ENCODE peak calls at places on chromosomes 16 and 17, in seven cellular contexts. One of them, this sample, is unnamed.

GRCh38 chr17:7859028-7859427 is 1.2 kb downstream of the CYB5D1 start:
- DNase-seq in heart left ventricle: no peak
- DNase-seq in CD8-positive, alpha-beta T cell: no peak
- DNase-seq in fibroblast of lung: no peak
- DNase-seq in kidney epithelial cell: no peak
- DNase-seq in IMR-90: no peak
- DNase-seq in bronchial epithelial cell: no peak
- DNase-seq in this sample: no peak

GRCh38 chr16:58970775-58971174 is 236.7 kb upstream of the GOT2 start:
- DNase-seq in kidney epithelial cell: no peak
- DNase-seq in heart left ventricle: no peak
- DNase-seq in bronchial epithelial cell: no peak
- DNase-seq in fibroblast of lung: peak; percentile 4
- DNase-seq in CD8-positive, alpha-beta T cell: no peak
- DNase-seq in IMR-90: no peak
- DNase-seq in this sample: peak; percentile 23

GRCh38 chr17:2181206-2181983 is 122.2 kb downstream of the SMG6 start:
- DNase-seq in kidney epithelial cell: no peak
- DNase-seq in heart left ventricle: peak; percentile 88
- DNase-seq in bronchial epithelial cell: peak; percentile 55
- DNase-seq in IMR-90: peak; percentile 95
- DNase-seq in fibroblast of lung: peak; percentile 98
- DNase-seq in CD8-positive, alpha-beta T cell: no peak
- DNase-seq in this sample: no peak

GRCh38 chr17:77691216-77692085 is 267.1 kb upstream of the TNRC6C start:
- DNase-seq in CD8-positive, alpha-beta T cell: peak; percentile 44
- DNase-seq in fibroblast of lung: no peak
- DNase-seq in heart left ventricle: no peak
- DNase-seq in kidney epithelial cell: no peak
- DNase-seq in bronchial epithelial cell: no peak
- DNase-seq in IMR-90: no peak
- DNase-seq in this sample: no peak

GRCh38 chr17:39057807-39058206 is 90.6 kb upstream of the FBXO47 start:
- DNase-seq in bronchial epithelial cell: no peak
- DNase-seq in heart left ventricle: no peak
- DNase-seq in kidney epithelial cell: no peak
- DNase-seq in IMR-90: no peak
- DNase-seq in fibroblast of lung: peak; percentile 18
- DNase-seq in CD8-positive, alpha-beta T cell: no peak
- DNase-seq in this sample: no peak

GRCh38 chr17:32835291-32835761 is 41.6 kb downstream of the MYO1D start:
- DNase-seq in CD8-positive, alpha-beta T cell: no peak
- DNase-seq in bronchial epithelial cell: no peak
- DNase-seq in kidney epithelial cell: no peak
- DNase-seq in heart left ventricle: no peak
- DNase-seq in IMR-90: no peak
- DNase-seq in fibroblast of lung: no peak
- DNase-seq in this sample: no peak

GRCh38 chr17:31548709-31549108 is 157.2 kb downstream of the RAB11FIP4 start:
- DNase-seq in bronchial epithelial cell: no peak
- DNase-seq in IMR-90: no peak
- DNase-seq in heart left ventricle: no peak
- DNase-seq in fibroblast of lung: no peak
- DNase-seq in CD8-positive, alpha-beta T cell: no peak
- DNase-seq in kidney epithelial cell: no peak
- DNase-seq in this sample: no peak

GRCh38 chr16:77541131-77541530 is 106.3 kb upstream of the ADAMTS18 start:
- DNase-seq in IMR-90: no peak
- DNase-seq in heart left ventricle: no peak
- DNase-seq in bronchial epithelial cell: no peak
- DNase-seq in CD8-positive, alpha-beta T cell: no peak
- DNase-seq in kidney epithelial cell: no peak
- DNase-seq in fibroblast of lung: no peak
- DNase-seq in this sample: no peak

GRCh38 chr16:14056970-14057369 is 14.1 kb upstream of the MRTFB start:
- DNase-seq in fibroblast of lung: peak; percentile 77
- DNase-seq in CD8-positive, alpha-beta T cell: no peak
- DNase-seq in bronchial epithelial cell: peak; percentile 15
- DNase-seq in IMR-90: no peak
- DNase-seq in heart left ventricle: no peak
- DNase-seq in kidney epithelial cell: no peak
- DNase-seq in this sample: no peak

GRCh38 chr16:82695806-82696205 is 69.0 kb downstream of the CDH13 start:
- DNase-seq in fibroblast of lung: peak; percentile 55
- DNase-seq in CD8-positive, alpha-beta T cell: no peak
- DNase-seq in IMR-90: no peak
- DNase-seq in heart left ventricle: no peak
- DNase-seq in kidney epithelial cell: no peak
- DNase-seq in bronchial epithelial cell: no peak
- DNase-seq in this sample: no peak

GRCh38 chr17:44940768-44941167 is 6.8 kb downstream of the KIF18B start:
- DNase-seq in kidney epithelial cell: no peak
- DNase-seq in fibroblast of lung: no peak
- DNase-seq in IMR-90: no peak
- DNase-seq in CD8-positive, alpha-beta T cell: no peak
- DNase-seq in heart left ventricle: no peak
- DNase-seq in bronchial epithelial cell: peak; percentile 14
- DNase-seq in this sample: no peak

GRCh38 chr17:17886747-17887146 is 50.0 kb upstream of the SREBF1 start:
- DNase-seq in kidney epithelial cell: no peak
- DNase-seq in fibroblast of lung: no peak
- DNase-seq in IMR-90: no peak
- DNase-seq in heart left ventricle: no peak
- DNase-seq in bronchial epithelial cell: no peak
- DNase-seq in CD8-positive, alpha-beta T cell: no peak
- DNase-seq in this sample: no peak

GRCh38 chr17:28466001-28466400 is 7.4 kb upstream of the SLC13A2 start:
- DNase-seq in IMR-90: no peak
- DNase-seq in heart left ventricle: no peak
- DNase-seq in CD8-positive, alpha-beta T cell: peak; percentile 13
- DNase-seq in fibroblast of lung: no peak
- DNase-seq in kidney epithelial cell: no peak
- DNase-seq in bronchial epithelial cell: no peak
- DNase-seq in this sample: no peak

GRCh38 chr17:70523407-70523806 is 354.1 kb downstream of the KCNJ2 start:
- DNase-seq in IMR-90: no peak
- DNase-seq in heart left ventricle: no peak
- DNase-seq in CD8-positive, alpha-beta T cell: no peak
- DNase-seq in bronchial epithelial cell: no peak
- DNase-seq in fibroblast of lung: no peak
- DNase-seq in kidney epithelial cell: no peak
- DNase-seq in this sample: no peak

GRCh38 chr16:85372627-85373372 is 240.3 kb upstream of the GSE1 start:
- DNase-seq in CD8-positive, alpha-beta T cell: no peak
- DNase-seq in kidney epithelial cell: no peak
- DNase-seq in heart left ventricle: no peak
- DNase-seq in IMR-90: peak; percentile 85
- DNase-seq in fibroblast of lung: peak; percentile 84
- DNase-seq in bronchial epithelial cell: peak; percentile 78
- DNase-seq in this sample: peak; percentile 47

GRCh38 chr17:4903051-4903818 is at the start of gene CHRNE:
- DNase-seq in CD8-positive, alpha-beta T cell: peak; percentile 83
- DNase-seq in kidney epithelial cell: no peak
- DNase-seq in fibroblast of lung: peak; percentile 68
- DNase-seq in heart left ventricle: no peak
- DNase-seq in bronchial epithelial cell: peak; percentile 85
- DNase-seq in IMR-90: peak; percentile 79
- DNase-seq in this sample: no peak

GRCh38 chr17:39641883-39642282 is 4.9 kb downstream of the STARD3 start:
- DNase-seq in fibroblast of lung: no peak
- DNase-seq in heart left ventricle: no peak
- DNase-seq in IMR-90: no peak
- DNase-seq in CD8-positive, alpha-beta T cell: no peak
- DNase-seq in kidney epithelial cell: no peak
- DNase-seq in bronchial epithelial cell: no peak
- DNase-seq in this sample: no peak

GRCh38 chr17:76992911-76993310 is 124.7 kb downstream of the MGAT5B start:
- DNase-seq in bronchial epithelial cell: no peak
- DNase-seq in heart left ventricle: no peak
- DNase-seq in fibroblast of lung: no peak
- DNase-seq in IMR-90: no peak
- DNase-seq in kidney epithelial cell: no peak
- DNase-seq in CD8-positive, alpha-beta T cell: no peak
- DNase-seq in this sample: no peak

GRCh38 chr17:3944485-3945388 is 19.5 kb downstream of the ATP2A3 start:
- DNase-seq in CD8-positive, alpha-beta T cell: peak; percentile 56
- DNase-seq in bronchial epithelial cell: peak; percentile 8
- DNase-seq in fibroblast of lung: peak; percentile 41
- DNase-seq in IMR-90: peak; percentile 26
- DNase-seq in heart left ventricle: peak; percentile 89
- DNase-seq in kidney epithelial cell: no peak
- DNase-seq in this sample: no peak

GRCh38 chr16:50568187-50568830 is 20.1 kb downstream of the NKD1 start:
- DNase-seq in IMR-90: no peak
- DNase-seq in heart left ventricle: no peak
- DNase-seq in kidney epithelial cell: no peak
- DNase-seq in CD8-positive, alpha-beta T cell: no peak
- DNase-seq in bronchial epithelial cell: no peak
- DNase-seq in fibroblast of lung: no peak
- DNase-seq in this sample: no peak

GRCh38 chr17:75878174-75878998 is at the start of gene TRIM47:
- DNase-seq in fibroblast of lung: peak; percentile 65
- DNase-seq in heart left ventricle: peak; percentile 90
- DNase-seq in kidney epithelial cell: no peak
- DNase-seq in bronchial epithelial cell: peak; percentile 26
- DNase-seq in CD8-positive, alpha-beta T cell: no peak
- DNase-seq in IMR-90: peak; percentile 49
- DNase-seq in this sample: no peak

GRCh38 chr16:2512920-2513404 is 790 bp upstream of the ATP6V0C start:
- DNase-seq in heart left ventricle: peak; percentile 62
- DNase-seq in fibroblast of lung: no peak
- DNase-seq in CD8-positive, alpha-beta T cell: peak; percentile 67
- DNase-seq in kidney epithelial cell: no peak
- DNase-seq in IMR-90: no peak
- DNase-seq in bronchial epithelial cell: no peak
- DNase-seq in this sample: no peak

GRCh38 chr16:2214721-2214970 is at the start of gene PGP:
- DNase-seq in fibroblast of lung: no peak
- DNase-seq in CD8-positive, alpha-beta T cell: no peak
- DNase-seq in kidney epithelial cell: no peak
- DNase-seq in bronchial epithelial cell: no peak
- DNase-seq in IMR-90: no peak
- DNase-seq in heart left ventricle: no peak
- DNase-seq in this sample: no peak

GRCh38 chr17:16880121-16880842 is 91.6 kb downstream of the TNFRSF13B start:
- DNase-seq in bronchial epithelial cell: no peak
- DNase-seq in CD8-positive, alpha-beta T cell: peak; percentile 31
- DNase-seq in IMR-90: no peak
- DNase-seq in fibroblast of lung: no peak
- DNase-seq in kidney epithelial cell: no peak
- DNase-seq in heart left ventricle: no peak
- DNase-seq in this sample: no peak
- TF ChIP-seq CTCF in bronchial epithelial cell: no peak
- TF ChIP-seq CTCF in CD8-positive, alpha-beta T cell: no peak
- TF ChIP-seq CTCF in IMR-90: no peak
- TF ChIP-seq CTCF in fibroblast of lung: no peak
- TF ChIP-seq CTCF in kidney epithelial cell: no peak
- TF ChIP-seq CTCF in heart left ventricle: no peak
- TF ChIP-seq CTCF in this sample: no peak

DNA sequence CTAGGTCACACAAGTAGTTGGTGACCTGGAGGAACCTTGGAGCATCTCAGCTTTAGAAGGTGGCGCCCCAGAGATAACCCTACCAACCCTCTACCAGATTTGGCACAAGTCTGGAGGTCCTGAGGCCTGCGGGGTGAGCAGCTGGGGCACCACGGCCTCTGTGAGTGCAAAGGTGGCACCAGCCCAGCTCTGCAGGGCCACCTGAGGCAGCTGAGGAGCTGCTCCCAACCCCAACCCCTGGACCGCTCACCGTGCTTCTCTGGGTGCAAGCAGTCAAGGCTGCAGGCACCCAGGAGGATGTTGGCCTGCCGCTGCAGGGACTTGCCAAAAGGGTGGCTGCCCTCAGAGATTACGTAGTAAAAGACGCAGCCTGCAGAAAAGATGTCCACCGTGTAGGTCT is 28.4 kb upstream of the ICAM2 start:
- DNase-seq in bronchial epithelial cell: no peak
- DNase-seq in fibroblast of lung: no peak
- DNase-seq in CD8-positive, alpha-beta T cell: no peak
- DNase-seq in IMR-90: no peak
- DNase-seq in heart left ventricle: no peak
- DNase-seq in kidney epithelial cell: no peak
- DNase-seq in this sample: no peak
- H3K36me3 ChIP-seq in bronchial epithelial cell: peaks cover 51% of the 10 kb centered on the region
- H3K36me3 ChIP-seq in fibroblast of lung: peaks cover 5% of the 10 kb centered on the region
- H3K36me3 ChIP-seq in CD8-positive, alpha-beta T cell: peaks cover 26% of the 10 kb centered on the region
- H3K36me3 ChIP-seq in IMR-90: peaks cover 52% of the 10 kb centered on the region
- H3K36me3 ChIP-seq in heart left ventricle: peaks cover 100% of the 10 kb centered on the region
- H3K36me3 ChIP-seq in kidney epithelial cell: no peaks in the 10 kb centered on the region
- H3K36me3 ChIP-seq in this sample: peaks cover 35% of the 10 kb centered on the region

DNA sequence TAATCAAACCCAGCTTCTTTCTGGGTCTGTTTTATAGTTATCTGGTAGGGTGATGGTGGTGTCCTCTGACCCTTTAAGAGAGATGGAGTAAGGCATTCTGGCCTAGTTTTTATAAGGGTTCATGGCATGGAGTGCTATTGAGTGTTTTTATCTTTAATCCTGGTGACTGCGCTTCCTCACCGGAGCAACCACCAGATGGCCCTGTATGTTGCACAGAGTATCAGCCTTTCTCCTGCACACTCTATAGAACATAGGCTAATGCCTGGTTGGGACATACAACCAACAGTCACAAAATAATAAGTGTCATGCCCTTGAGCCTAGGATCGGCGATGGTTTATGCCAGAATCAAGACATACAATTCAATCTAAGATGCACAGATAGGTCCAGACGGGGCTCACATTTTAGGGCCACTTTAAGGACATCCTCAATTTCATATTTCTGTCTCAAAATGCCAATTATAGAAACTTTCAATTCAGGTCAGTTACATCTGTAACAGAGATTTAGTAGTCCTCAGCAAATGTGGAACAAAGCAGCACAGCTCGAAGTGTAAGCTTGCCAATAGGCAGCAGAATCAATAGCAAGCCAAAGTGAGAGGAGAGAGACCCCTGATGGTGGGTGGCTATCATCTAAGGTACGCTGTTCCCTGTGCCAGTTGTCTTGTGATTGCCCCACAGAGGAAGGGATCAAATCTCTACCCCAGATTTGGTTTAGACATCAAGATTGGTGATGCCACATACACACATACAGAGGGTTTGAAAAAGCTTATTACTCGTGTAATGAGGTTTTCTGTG is 37.2 kb upstream of the HOXB9 start:
- DNase-seq in kidney epithelial cell: no peak
- DNase-seq in IMR-90: no peak
- DNase-seq in CD8-positive, alpha-beta T cell: no peak
- DNase-seq in fibroblast of lung: no peak
- DNase-seq in bronchial epithelial cell: no peak
- DNase-seq in heart left ventricle: no peak
- DNase-seq in this sample: no peak
- TF ChIP-seq CTCF in kidney epithelial cell: no peak
- TF ChIP-seq CTCF in IMR-90: no peak
- TF ChIP-seq CTCF in CD8-positive, alpha-beta T cell: no peak
- TF ChIP-seq CTCF in fibroblast of lung: no peak
- TF ChIP-seq CTCF in bronchial epithelial cell: no peak
- TF ChIP-seq CTCF in heart left ventricle: no peak
- TF ChIP-seq CTCF in this sample: peak; percentile 9

DNA sequence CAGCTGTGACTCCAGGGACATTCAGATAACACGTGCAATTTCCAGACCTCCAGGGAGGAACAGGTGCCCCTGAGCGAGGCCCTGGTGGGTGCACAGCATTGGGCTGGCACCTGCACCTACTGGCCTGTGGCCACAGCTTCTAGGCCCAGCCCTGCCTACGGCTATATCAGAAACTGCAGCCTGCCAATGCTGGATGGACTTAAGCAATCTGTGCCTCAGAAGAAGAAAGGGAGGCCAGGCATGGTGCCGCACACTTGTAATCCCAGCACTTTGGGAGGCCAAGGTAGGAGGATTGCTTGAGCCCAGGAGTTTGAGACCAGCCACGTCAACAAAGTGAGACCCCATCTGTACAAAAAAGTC is 12.4 kb downstream of the PITPNM3 start:
- DNase-seq in kidney epithelial cell: no peak
- DNase-seq in bronchial epithelial cell: no peak
- DNase-seq in IMR-90: no peak
- DNase-seq in CD8-positive, alpha-beta T cell: no peak
- DNase-seq in heart left ventricle: no peak
- DNase-seq in fibroblast of lung: no peak
- DNase-seq in this sample: no peak
- H3K36me3 ChIP-seq in kidney epithelial cell: no peaks in the 10 kb centered on the region
- H3K36me3 ChIP-seq in bronchial epithelial cell: peaks cover 7% of the 10 kb centered on the region
- H3K36me3 ChIP-seq in IMR-90: no peaks in the 10 kb centered on the region
- H3K36me3 ChIP-seq in CD8-positive, alpha-beta T cell: no peaks in the 10 kb centered on the region
- H3K36me3 ChIP-seq in heart left ventricle: no peaks in the 10 kb centered on the region
- H3K36me3 ChIP-seq in fibroblast of lung: no peaks in the 10 kb centered on the region
- H3K36me3 ChIP-seq in this sample: no peaks in the 10 kb centered on the region

This sample was measured in BJ.